ENCODE peak calls at places on chromosomes 1 and 21, in four cellular contexts. C, G, J and I are unnamed samples.

GRCh38 chr1:156700731-156701130 is 4.7 kb downstream of the CRABP2 start:
- DNase-seq in G (no peak), C (no peak), J (no peak), I (no peak)

GRCh38 chr1:170145691-170146676 is at the start of gene NTMT2:
- DNase-seq in G (no peak), C (no peak), J (no peak), I (no peak)

GRCh38 chr21:41720250-41720649 is 46.6 kb downstream of the RIPK4 start:
- DNase-seq in C (no peak), G (no peak), J (no peak), I (no peak)

GRCh38 chr1:172671591-172671990 is 12.7 kb downstream of the FASLG start:
- DNase-seq in C (no peak), G (no peak), J (no peak), I (no peak)

GRCh38 chr21:17580319-17580718 is 32.4 kb downstream of the BTG3 start:
- DNase-seq in G (no peak), J (no peak), C (no peak), I (no peak)

GRCh38 chr1:52056110-52056936 is at the start of gene BTF3L4:
- DNase-seq in G (peak), J (peak), C (peak), I (peak)

GRCh38 chr1:27135920-27136551 is 18.9 kb downstream of the SLC9A1 start:
- DNase-seq in C (no peak), G (no peak), J (no peak), I (no peak)

GRCh38 chr1:2413495-2414296 is 1.3 kb upstream of the PEX10 start:
- DNase-seq in J (no peak), G (peak), C (peak), I (no peak)

GRCh38 chr1:186876436-186876835 is 47.7 kb downstream of the PLA2G4A start:
- DNase-seq in C (no peak), J (no peak), G (no peak), I (no peak)

GRCh38 chr1:23168462-23169218 is at the start of gene LUZP1:
- DNase-seq in G (peak), C (peak), J (no peak), I (peak)

GRCh38 chr21:43644609-43645008 is 14.7 kb downstream of the HSF2BP start:
- DNase-seq in J (no peak), C (no peak), G (no peak), I (no peak)

GRCh38 chr1:157312270-157312812 is 174.1 kb upstream of the ETV3 start:
- DNase-seq in J (no peak), G (no peak), C (peak), I (no peak)

GRCh38 chr1:1306661-1307260 is 969 bp downstream of the ACAP3 start:
- DNase-seq in J (no peak), G (no peak), C (no peak), I (no peak)

GRCh38 chr21:17466166-17466565 is 46.7 kb upstream of the CXADR start:
- DNase-seq in C (peak), J (no peak), G (no peak), I (no peak)

GRCh38 chr1:2101946-2102345 is 51.7 kb downstream of the PRKCZ start:
- DNase-seq in C (no peak), G (no peak), J (no peak), I (no peak)

GRCh38 chr1:32239790-32240139 is 7.3 kb upstream of the FAM167B start:
- DNase-seq in G (no peak), J (no peak), C (no peak), I (no peak)

GRCh38 chr1:225772323-225772768 is 5.3 kb upstream of the SRP9 start:
- DNase-seq in C (peak), G (no peak), J (no peak), I (no peak)

GRCh38 chr1:57860931-57861600 is 437.2 kb upstream of the DAB1 start:
- DNase-seq in C (no peak), G (no peak), J (no peak), I (no peak)

GRCh38 chr21:29870814-29871213 is 69.0 kb downstream of the GRIK1 start:
- DNase-seq in J (no peak), G (no peak), C (peak), I (no peak)

GRCh38 chr1:101164776-101165175 is 72.0 kb upstream of the S1PR1 start:
- DNase-seq in G (no peak), J (no peak), C (no peak), I (no peak)

GRCh38 chr1:87428883-87429282 is 100.2 kb downstream of the LMO4 start:
- DNase-seq in J (no peak), C (no peak), G (no peak), I (no peak)

GRCh38 chr1:248858096-248858890 is 592 bp downstream of the ZNF692 start:
- DNase-seq in C (peak), J (no peak), G (no peak), I (peak)

GRCh38 chr1:155481761-155482160 is 80.8 kb downstream of the ASH1L start:
- DNase-seq in C (no peak), J (no peak), G (no peak), I (no peak)

GRCh38 chr21:22961248-22961647 is 1963.0 kb downstream of the NCAM2 start:
- DNase-seq in G (no peak), C (no peak), J (no peak), I (no peak)

GRCh38 chr1:184289825-184290550 is 96.8 kb upstream of the C1orf21 start:
- DNase-seq in C (peak), J (no peak), G (no peak), I (no peak)

GRCh38 chr1:71307451-71307850 is 226.6 kb upstream of the ZRANB2 start:
- DNase-seq in G (peak), J (no peak), C (no peak), I (no peak)
- TF ChIP-seq SPI1 in G (no peak), J (no peak), C (no peak), I (no peak)

DNA sequence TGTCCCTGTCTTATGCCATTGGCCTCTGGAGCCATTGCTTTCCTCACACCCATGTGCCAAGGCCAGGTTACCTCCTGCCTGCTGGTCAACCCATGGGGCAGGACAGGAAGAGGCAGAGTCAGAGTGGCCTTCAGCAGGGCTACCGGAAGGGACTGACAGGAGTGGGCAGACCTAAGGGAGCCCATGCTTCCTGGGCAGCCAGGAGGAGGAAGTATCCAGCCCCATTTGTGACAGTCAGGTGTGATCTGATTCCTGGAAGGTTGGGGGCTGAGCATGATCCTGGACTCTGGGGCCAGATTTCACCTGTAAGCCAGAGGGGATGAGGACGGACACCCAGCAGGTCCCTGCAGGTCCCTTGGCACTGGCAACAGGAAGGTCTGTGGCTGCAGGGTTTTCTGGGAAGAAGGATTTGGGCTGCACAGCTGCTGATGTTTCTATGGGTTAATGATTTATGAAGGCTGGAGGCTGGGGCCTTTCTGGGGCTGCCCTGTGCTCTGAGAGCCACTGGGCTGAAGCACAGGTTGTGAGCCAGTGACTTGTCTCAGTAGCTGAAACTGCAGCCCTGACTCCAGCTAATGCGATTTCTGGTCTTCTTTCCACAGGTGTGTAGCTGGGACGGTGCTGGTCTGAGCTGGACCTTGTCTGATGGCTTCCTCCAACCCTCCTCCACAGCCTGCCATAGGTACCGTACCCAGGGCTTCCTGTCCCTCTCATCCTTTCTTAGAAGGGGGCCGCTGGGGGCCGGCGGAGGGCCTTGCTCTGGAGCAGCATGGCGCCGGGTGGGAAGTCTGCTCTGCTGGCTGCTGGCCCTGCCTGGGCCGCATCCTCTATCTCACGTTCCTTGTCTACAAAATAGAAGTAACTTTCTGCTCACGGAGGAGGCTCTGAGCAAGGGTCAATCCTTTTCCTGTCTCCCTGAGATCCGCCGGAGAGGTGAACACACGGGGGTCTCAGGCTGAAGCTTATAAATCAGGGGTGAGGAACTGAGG is 40.7 kb downstream of the ARHGEF10L start:
- DNase-seq in C (no peak), G (no peak), J (no peak), I (no peak)
- TF ChIP-seq SPI1 in C (no peak), G (no peak), J (no peak), I (no peak)

GRCh38 chr1:93251966-93252365 is 71.4 kb downstream of the CCDC18 start:
- DNase-seq in C (no peak), G (no peak), J (no peak), I (no peak)

GRCh38 chr1:93257889-93258288 is 77.4 kb downstream of the CCDC18 start:
- DNase-seq in G (no peak), J (no peak), C (no peak), I (no peak)

GRCh38 chr1:93253471-93253870 is 72.9 kb downstream of the CCDC18 start:
- DNase-seq in G (no peak), C (no peak), J (no peak), I (no peak)

GRCh38 chr1:93256433-93256832 is 75.9 kb downstream of the CCDC18 start:
- DNase-seq in G (no peak), J (no peak), C (no peak), I (no peak)

GRCh38 chr1:93255222-93256079 is 74.9 kb downstream of the CCDC18 start:
- DNase-seq in J (no peak), C (no peak), G (no peak), I (no peak)
- TF ChIP-seq SPI1 in J (no peak), C (no peak), G (no peak), I (no peak)

GRCh38 chr1:185318431-185319151 is 1.5 kb upstream of the IVNS1ABP start:
- DNase-seq in C (peak), J (no peak), G (no peak), I (no peak)
- TF ChIP-seq SPI1 in C (no peak), J (no peak), G (no peak), I (no peak)

GRCh38 chr1:230287674-230288315 is 138.3 kb downstream of the PGBD5 start:
- DNase-seq in J (no peak), C (no peak), G (no peak), I (no peak)
- TF ChIP-seq SPI1 in J (no peak), C (no peak), G (no peak), I (no peak)